ENCODE peak calls at places on chromosomes 13 and 19, in eight cellular contexts. L is IMR-90, Z is tibial nerve, H is H1, Y is upper lobe of left lung, J is breast epithelium, C is esophagus squamous epithelium, E is uterus. I is an unnamed sample.
A peak's percentile ranks its signal among the peaks of the same experiment; 100 is the strongest.

GRCh38 chr13:75621147-75621546 is 15.0 kb upstream of the LMO7 start:
- DNase-seq in L (peak; percentile 70), Z (no peak), H (no peak), Y (no peak), J (no peak), C (no peak), E (no peak), I (no peak)

GRCh38 chr19:16161848-16162247 is 11.5 kb downstream of the CIB3 start:
- DNase-seq in L (peak; percentile 85), Z (no peak), H (no peak), Y (no peak), J (no peak), C (no peak), E (no peak), I (no peak)

GRCh38 chr13:30371649-30372265 is 50.5 kb upstream of the UBE2L5 start:
- DNase-seq in L (peak; percentile 82), Z (no peak), H (no peak), Y (no peak), J (no peak), C (peak; percentile 29), E (no peak), I (no peak)

GRCh38 chr13:94481966-94482365 is 2.5 kb upstream of the DCT start:
- DNase-seq in L (peak; percentile 66), Z (no peak), H (no peak), Y (no peak), J (no peak), C (no peak), E (no peak), I (peak; percentile 18)

GRCh38 chr13:27262546-27262945 is 8.1 kb upstream of the RASL11A start:
- DNase-seq in L (no peak), Z (no peak), H (no peak), Y (no peak), J (no peak), C (no peak), E (no peak), I (no peak)

GRCh38 chr13:98372886-98373285 is 195.8 kb upstream of the RNF113B start:
- DNase-seq in L (peak; percentile 87), Z (no peak), H (no peak), Y (no peak), J (no peak), C (no peak), E (no peak), I (peak; percentile 70)

GRCh38 chr19:10551698-10552301 is 8.1 kb downstream of the ATG4D start:
- DNase-seq in L (no peak), Z (no peak), H (no peak), Y (no peak), J (no peak), C (no peak), E (no peak), I (no peak)

GRCh38 chr13:92224052-92224821 is 825.8 kb downstream of the GPC5 start:
- DNase-seq in L (peak; percentile 80), Z (no peak), H (no peak), Y (no peak), J (no peak), C (no peak), E (no peak), I (no peak)

GRCh38 chr19:32750441-32751055 is 31.0 kb downstream of the TDRD12 start:
- DNase-seq in L (no peak), Z (no peak), H (no peak), Y (no peak), J (no peak), C (no peak), E (no peak), I (no peak)

GRCh38 chr19:34416021-34416545 is 11.9 kb downstream of the PDCD2L start:
- DNase-seq in L (peak; percentile 18), Z (no peak), H (no peak), Y (no peak), J (no peak), C (no peak), E (no peak), I (no peak)

GRCh38 chr19:58317481-58318072 is 9.2 kb upstream of the ZSCAN22 start:
- DNase-seq in L (peak; percentile 59), Z (no peak), H (no peak), Y (no peak), J (no peak), C (no peak), E (no peak), I (no peak)

GRCh38 chr19:28076628-28077027 is 1136.3 kb downstream of the UQCRFS1 start:
- DNase-seq in L (no peak), Z (no peak), H (no peak), Y (no peak), J (no peak), C (no peak), E (no peak), I (no peak)

GRCh38 chr13:41722684-41723083 is 238.2 kb downstream of the VWA8 start:
- DNase-seq in L (no peak), Z (no peak), H (no peak), Y (no peak), J (no peak), C (no peak), E (no peak), I (no peak)

GRCh38 chr13:88701551-88701950 is 1030.4 kb downstream of the SLITRK5 start:
- DNase-seq in L (no peak), Z (no peak), H (no peak), Y (no peak), J (no peak), C (no peak), E (no peak), I (no peak)

GRCh38 chr19:13347351-13347750 is 158.9 kb downstream of the CACNA1A start:
- DNase-seq in L (no peak), Z (no peak), H (no peak), Y (no peak), J (no peak), C (no peak), E (no peak), I (no peak)

GRCh38 chr13:110912651-110913051 is 2.2 kb downstream of the ANKRD10 start:
- DNase-seq in L (peak; percentile 90), Z (no peak), H (no peak), Y (no peak), J (no peak), C (no peak), E (no peak), I (peak; percentile 75)

GRCh38 chr19:38913958-38914357 is 2.0 kb upstream of the CCER2 start:
- DNase-seq in L (no peak), Z (no peak), H (no peak), Y (no peak), J (no peak), C (no peak), E (no peak), I (no peak)

GRCh38 chr19:47658431-47659383 is 49.8 kb downstream of the BICRA start:
- DNase-seq in L (no peak), Z (no peak), H (no peak), Y (no peak), J (no peak), C (no peak), E (no peak), I (no peak)

GRCh38 chr19:8501547-8501946 is 893 bp downstream of the PRAM1 start:
- DNase-seq in L (no peak), Z (no peak), H (no peak), Y (no peak), J (no peak), C (no peak), E (no peak), I (no peak)

DNA sequence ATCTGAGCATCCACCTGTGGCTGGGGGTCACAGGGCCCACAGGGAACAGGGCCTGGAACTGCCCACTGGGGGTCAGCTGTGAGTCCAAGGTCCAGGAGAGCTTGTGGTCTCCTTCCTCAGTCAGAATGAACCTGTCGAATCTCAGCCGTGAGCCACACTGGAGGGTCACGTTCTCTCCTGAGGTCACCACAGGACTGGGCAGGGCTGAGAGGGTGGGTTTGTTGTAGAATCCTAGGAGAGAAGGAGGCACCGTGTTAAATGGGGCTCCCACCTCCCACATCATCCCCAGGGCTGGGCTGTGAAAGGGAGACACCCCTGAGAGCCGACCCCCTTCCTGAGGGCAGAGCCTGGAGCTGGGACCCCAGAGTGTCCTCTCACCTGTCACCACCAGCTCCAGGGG is 1.5 kb downstream of the LILRA5 start:
- DNase-seq in L (no peak), Z (no peak), H (no peak), Y (no peak), J (peak; percentile 25), C (no peak), E (no peak), I (no peak)
- TF ChIP-seq POLR2A in L (no peak), Z (no peak), H (no peak), Y (no peak), J (no peak), C (no peak), E (no peak), I (no peak)

GRCh38 chr13:52736891-52737290 is 2.7 kb downstream of the CNMD start:
- DNase-seq in L (no peak), Z (no peak), H (no peak), Y (no peak), J (no peak), C (no peak), E (no peak), I (no peak)
- H3K27me3 ChIP-seq in L (peaks cover 28% of the 10 kb centered on the region), Z (no peaks in the 10 kb centered on the region), H (no peaks in the 10 kb centered on the region), Y (peaks cover 21% of the 10 kb centered on the region), J (peaks cover 41% of the 10 kb centered on the region), C (peaks cover 59% of the 10 kb centered on the region), E (peaks cover 9% of the 10 kb centered on the region), I (peaks cover 28% of the 10 kb centered on the region)

GRCh38 chr19:4504297-4504701 is 14.0 kb downstream of the PLIN4 start:
- DNase-seq in L (no peak), Z (no peak), H (no peak), Y (peak; percentile 82), J (no peak), C (no peak), E (no peak), I (no peak)
- H3K4me3 ChIP-seq in L (no peak overlapping the region), Z (no peak overlapping the region), H (no peak overlapping the region), Y (no peak overlapping the region), J (no peak overlapping the region), C (no peak overlapping the region), E (no peak overlapping the region), I (no peak overlapping the region)

DNA sequence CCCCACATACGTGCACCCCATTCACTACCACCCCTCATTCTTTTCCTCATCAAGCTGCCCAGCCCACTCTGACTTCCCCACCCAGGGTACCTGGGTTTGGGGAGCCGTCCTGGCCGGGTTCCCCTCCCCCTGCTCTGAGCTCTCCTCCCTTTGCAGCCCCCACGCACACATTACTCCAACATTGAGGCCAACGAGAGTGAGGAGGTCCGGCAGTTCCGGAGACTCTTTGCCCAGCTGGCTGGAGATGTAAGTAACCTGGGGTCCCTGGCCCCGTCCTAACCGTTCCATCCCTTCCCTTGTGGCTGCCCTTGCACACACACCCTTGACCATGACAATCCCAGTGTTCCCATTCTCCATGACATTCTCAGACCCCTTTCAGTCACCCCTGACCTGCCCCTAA is 2.6 kb downstream of the CAPNS1 start:
- DNase-seq in L (no peak), Z (no peak), H (no peak), Y (no peak), J (no peak), C (no peak), E (no peak), I (no peak)
- TF ChIP-seq POLR2A in L (no peak), Z (no peak), H (no peak), Y (no peak), J (no peak), C (no peak), E (no peak), I (no peak)

I was measured in gastrocnemius medialis.